ENCODE peak calls at places on chromosomes 1 and 21, in four cellular contexts. W is K562, G is HepG2, H is HCT116. T is an unnamed sample.

GRCh38 chr1:228397454-228397786 is 9.2 kb downstream of the TRIM11 start:
- DNase-seq in W (no peak), G (no peak), H (no peak), T (no peak)

GRCh38 chr1:110148961-110149360 is 1.3 kb upstream of the SLC6A17 start:
- DNase-seq in W (no peak), G (no peak), H (peak), T (no peak)

GRCh38 chr1:93888900-93889299 is 9.9 kb upstream of the DNTTIP2 start:
- DNase-seq in W (no peak), G (no peak), H (no peak), T (no peak)

GRCh38 chr1:200075938-200076546 is 48.5 kb downstream of the NR5A2 start:
- DNase-seq in W (no peak), G (peak), H (peak), T (peak)

GRCh38 chr1:5990913-5991783 is 1.1 kb downstream of the NPHP4 start:
- DNase-seq in W (peak), G (no peak), H (no peak), T (no peak)

GRCh38 chr1:192401832-192402231 is 85.0 kb downstream of the RGS21 start:
- DNase-seq in W (no peak), G (no peak), H (no peak), T (no peak)

GRCh38 chr1:67324068-67324467 is 16.4 kb downstream of the IL12RB2 start:
- DNase-seq in W (no peak), G (no peak), H (no peak), T (no peak)

GRCh38 chr1:214296860-214297699 is 16.1 kb downstream of the SMYD2 start:
- DNase-seq in W (no peak), G (no peak), H (no peak), T (no peak)

GRCh38 chr1:118136511-118136937 is 48.5 kb downstream of the SPAG17 start:
- DNase-seq in W (no peak), G (no peak), H (no peak), T (no peak)

GRCh38 chr1:209601809-209602657 is 18.5 kb downstream of the CAMK1G start:
- DNase-seq in W (no peak), G (peak), H (peak), T (peak)

GRCh38 chr21:45088729-45089128 is 14.3 kb downstream of the ADARB1 start:
- DNase-seq in W (no peak), G (no peak), H (no peak), T (no peak)

GRCh38 chr1:196056966-196057365 is 551.3 kb downstream of the KCNT2 start:
- DNase-seq in W (no peak), G (no peak), H (no peak), T (no peak)

GRCh38 chr1:10631811-10632481 is 157.2 kb downstream of the PEX14 start:
- DNase-seq in W (no peak), G (no peak), H (no peak), T (no peak)

GRCh38 chr1:109919271-109919670 is 8.6 kb downstream of the CSF1 start:
- DNase-seq in W (no peak), G (no peak), H (no peak), T (no peak)

GRCh38 chr1:89780721-89781120 is 40.1 kb upstream of the LRRC8D start:
- DNase-seq in W (no peak), G (peak), H (peak), T (peak)

GRCh38 chr1:155051342-155051776 is 243 bp downstream of the ADAM15 start:
- DNase-seq in W (no peak), G (no peak), H (no peak), T (no peak)
- TF ChIP-seq POLR2AphosphoS5 in W (peak), G (peak), H (peak), T (no peak)

GRCh38 chr1:204255966-204256365 is 42.2 kb upstream of the GOLT1A start:
- DNase-seq in W (no peak), G (no peak), H (no peak), T (no peak)
- H3K27ac ChIP-seq in W (no peak), G (peak), H (no peak), T (no peak)

GRCh38 chr1:166189126-166189525 is 22.3 kb upstream of the FAM78B start:
- DNase-seq in W (no peak), G (no peak), H (no peak), T (no peak)

GRCh38 chr1:166197141-166197540 is 30.3 kb upstream of the FAM78B start:
- DNase-seq in W (no peak), G (no peak), H (no peak), T (no peak)

GRCh38 chr1:166197597-166197996 is 30.8 kb upstream of the FAM78B start:
- DNase-seq in W (no peak), G (no peak), H (no peak), T (no peak)

GRCh38 chr1:166193057-166193456 is 26.3 kb upstream of the FAM78B start:
- DNase-seq in W (no peak), G (no peak), H (no peak), T (no peak)
- TF ChIP-seq SIN3A in W (no peak), G (no peak), H (no peak), T (no peak)

GRCh38 chr1:18630511-18631495 is at the start of gene PAX7:
- DNase-seq in W (no peak), G (no peak), H (no peak), T (no peak)
- TF ChIP-seq POLR2AphosphoS5 in W (no peak), G (no peak), H (no peak), T (no peak)

DNA sequence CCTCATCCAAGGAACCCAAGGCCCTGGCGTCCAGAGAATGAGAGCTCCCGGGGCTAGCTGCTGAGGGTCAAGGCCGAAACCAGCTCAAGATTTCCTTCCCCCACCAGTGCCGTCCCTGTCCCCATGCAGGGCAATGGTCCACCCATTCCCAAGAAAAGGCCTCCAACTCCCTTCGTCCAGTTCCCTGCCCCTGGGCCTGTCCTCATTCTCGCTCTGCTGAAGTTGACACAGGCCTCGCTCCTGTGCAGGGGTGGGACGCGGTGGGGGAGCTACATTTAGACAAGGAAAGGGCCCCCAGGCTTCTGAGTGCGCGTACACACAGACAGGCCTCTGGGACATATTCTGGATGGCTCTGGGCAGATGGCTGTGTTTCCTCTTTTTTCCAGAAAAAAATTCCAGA is 188.3 kb downstream of the ETS2 start:
- DNase-seq in W (no peak), G (no peak), H (no peak), T (no peak)
- H3K27ac ChIP-seq in W (no peak), G (no peak), H (no peak), T (no peak)

GRCh38 chr1:162319510-162320160 is 57.0 kb downstream of the SPATA46 start:
- DNase-seq in W (no peak), G (no peak), H (no peak), T (no peak)

GRCh38 chr1:162324391-162324790 is 52.3 kb downstream of the SPATA46 start:
- DNase-seq in W (no peak), G (no peak), H (no peak), T (no peak)

GRCh38 chr1:162321809-162322422 is 54.7 kb downstream of the SPATA46 start:
- DNase-seq in W (no peak), G (no peak), H (no peak), T (no peak)

GRCh38 chr1:162326559-162326958 is 50.1 kb downstream of the SPATA46 start:
- DNase-seq in W (no peak), G (no peak), H (no peak), T (no peak)

GRCh38 chr1:162323023-162323422 is 53.6 kb downstream of the SPATA46 start:
- DNase-seq in W (no peak), G (no peak), H (no peak), T (no peak)
- TF ChIP-seq SIN3A in W (no peak), G (no peak), H (no peak), T (no peak)

GRCh38 chr1:61090546-61090945 is 8.2 kb downstream of the NFIA start:
- DNase-seq in W (no peak), G (no peak), H (no peak), T (no peak)
- TF ChIP-seq POLR2AphosphoS5 in W (no peak), G (no peak), H (no peak), T (no peak)

GRCh38 chr1:84539972-84540371 is 33.6 kb upstream of the GNG5 start:
- DNase-seq in W (no peak), G (no peak), H (no peak), T (no peak)

GRCh38 chr1:84541679-84542078 is 32.6 kb downstream of the CTBS start:
- DNase-seq in W (no peak), G (no peak), H (peak), T (peak)

GRCh38 chr1:84538599-84538998 is 32.2 kb upstream of the GNG5 start:
- DNase-seq in W (no peak), G (no peak), H (no peak), T (no peak)

DNA sequence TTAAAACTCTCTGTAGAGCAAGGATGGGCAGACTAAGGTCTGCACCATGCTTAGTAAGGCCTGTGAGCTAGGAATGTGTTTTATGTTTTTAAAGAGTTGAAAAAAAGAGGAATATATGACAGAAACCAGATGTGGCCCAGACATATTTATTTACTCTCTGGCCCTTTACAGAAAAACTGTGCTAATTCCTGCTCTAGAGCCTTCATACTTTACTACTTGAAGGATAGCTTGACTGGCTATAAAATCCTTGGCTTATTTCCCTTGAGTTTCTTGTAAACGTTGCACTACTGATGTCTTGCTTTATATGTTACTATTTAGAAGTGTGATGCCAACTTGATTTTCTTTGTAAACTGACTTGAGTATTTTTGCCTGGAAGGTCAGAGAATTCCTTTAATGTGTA is 33.5 kb downstream of the CTBS start:
- DNase-seq in W (no peak), G (no peak), H (no peak), T (no peak)
- H3K27ac ChIP-seq in W (no peak), G (no peak), H (no peak), T (peak)

DNA sequence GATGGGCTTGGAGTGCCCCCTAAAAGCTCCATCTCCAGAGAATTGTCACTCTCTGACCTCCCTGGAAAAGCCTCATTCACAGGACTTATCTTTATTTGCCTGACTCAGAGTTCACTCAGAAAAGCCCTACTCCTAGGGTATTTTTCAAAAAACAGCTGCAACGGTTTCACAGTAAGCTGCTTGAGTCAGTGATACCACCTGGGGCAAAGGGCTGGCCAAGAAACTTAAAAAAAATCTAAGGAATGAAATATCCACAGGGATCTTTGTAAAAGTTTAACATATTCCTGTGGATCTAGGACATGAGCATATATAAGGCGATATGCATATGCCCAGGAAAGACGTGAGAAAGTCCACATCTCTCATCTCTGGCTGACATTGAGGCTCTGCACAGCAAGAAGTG is 33.8 kb upstream of the TSPAN2 start:
- DNase-seq in W (no peak), G (no peak), H (no peak), T (no peak)
- TF ChIP-seq SIN3A in W (no peak), G (no peak), H (no peak), T (no peak)